ENCODE peak calls at places on chromosome 15, in nine cellular contexts. D, L, X, H, A, I, J, Y and R are unnamed samples.

GRCh38 chr15:92655178-92655995 is at the start of gene FAM174B:
- DNase-seq in D (peak; percentile 62), L (peak; percentile 53), X (peak; percentile 87), H (peak; percentile 45), A (peak; percentile 50), I (peak; percentile 25), J (peak; percentile 65), Y (no peak), R (peak; percentile 52)

GRCh38 chr15:90000175-90000923 is 775 bp upstream of the ZNF710 start:
- DNase-seq in D (no peak), L (peak; percentile 39), X (peak; percentile 77), H (peak; percentile 41), A (peak; percentile 29), I (no peak), J (peak; percentile 53), Y (no peak), R (peak; percentile 77)

GRCh38 chr15:42819781-42820180 is 82.9 kb upstream of the CDAN1 start:
- DNase-seq in D (no peak), L (no peak), X (no peak), H (no peak), A (no peak), I (no peak), J (no peak), Y (no peak), R (no peak)

GRCh38 chr15:42087460-42087859 is 6.9 kb downstream of the PLA2G4D start:
- DNase-seq in D (no peak), L (no peak), X (no peak), H (no peak), A (no peak), I (no peak), J (no peak), Y (no peak), R (no peak)

GRCh38 chr15:32918481-32919026 is 200.8 kb downstream of the GREM1 start:
- DNase-seq in D (no peak), L (no peak), X (no peak), H (no peak), A (no peak), I (no peak), J (no peak), Y (no peak), R (no peak)

GRCh38 chr15:60397772-60398445 is at the start of gene ANXA2:
- DNase-seq in D (peak; percentile 86), L (peak; percentile 92), X (peak; percentile 91), H (peak; percentile 88), A (peak; percentile 88), I (peak; percentile 77), J (peak; percentile 93), Y (peak; percentile 90), R (no peak)

GRCh38 chr15:99158626-99159412 is 53.9 kb downstream of the SYNM start:
- DNase-seq in D (no peak), L (no peak), X (peak; percentile 24), H (no peak), A (no peak), I (no peak), J (no peak), Y (no peak), R (no peak)

GRCh38 chr15:89199734-89200133 is 21.6 kb downstream of the RLBP1 start:
- DNase-seq in D (no peak), L (no peak), X (peak; percentile 82), H (no peak), A (peak; percentile 36), I (no peak), J (no peak), Y (no peak), R (no peak)